ENCODE peak calls at places on chromosomes 6 and 20, in four cellular contexts. F, E, T and O are unnamed samples.

GRCh38 chr6:33384581-33385020 is 7.0 kb upstream of the KIFC1 start:
- DNase-seq in F (peak), E (no peak), T (peak), O (no peak)

GRCh38 chr20:42714298-42715141 is 475.2 kb downstream of the PTPRT start:
- DNase-seq in F (no peak), E (no peak), T (no peak), O (no peak)

GRCh38 chr20:63080811-63081210 is 74.0 kb upstream of the BHLHE23 start:
- DNase-seq in F (no peak), E (no peak), T (no peak), O (no peak)

GRCh38 chr6:134398453-134398852 is 80.5 kb upstream of the SGK1 start:
- DNase-seq in F (no peak), E (no peak), T (peak), O (no peak)

GRCh38 chr6:108966236-108966635 is 118.0 kb downstream of the ARMC2 start:
- DNase-seq in F (no peak), E (no peak), T (no peak), O (no peak)

GRCh38 chr6:167285077-167285770 is 5.9 kb upstream of the UNC93A start:
- DNase-seq in F (no peak), E (no peak), T (no peak), O (no peak)

GRCh38 chr6:16380220-16380809 is 141.9 kb downstream of the GMPR start:
- DNase-seq in F (no peak), E (no peak), T (no peak), O (no peak)

GRCh38 chr20:57283867-57284266 is 17.4 kb upstream of the BMP7 start:
- DNase-seq in F (no peak), E (no peak), T (no peak), O (no peak)

GRCh38 chr6:142118926-142119325 is 13.8 kb upstream of the GJE1 start:
- DNase-seq in F (no peak), E (no peak), T (peak), O (no peak)

GRCh38 chr20:24612799-24613775 is 143.7 kb downstream of the SYNDIG1 start:
- DNase-seq in F (no peak), E (no peak), T (peak), O (peak)

GRCh38 chr20:47099749-47100515 is 205.3 kb downstream of the EYA2 start:
- DNase-seq in F (no peak), E (no peak), T (peak), O (no peak)

GRCh38 chr6:169984181-169985120 is 233.0 kb downstream of the ERMARD start:
- DNase-seq in F (no peak), E (no peak), T (no peak), O (no peak)

GRCh38 chr20:57576002-57576401 is 15.1 kb downstream of the PCK1 start:
- DNase-seq in F (no peak), E (no peak), T (no peak), O (no peak)

GRCh38 chr6:7052441-7052936 is 55.3 kb upstream of the RREB1 start:
- DNase-seq in F (peak), E (no peak), T (peak), O (no peak)

GRCh38 chr6:134826889-134827737 is 122.8 kb downstream of the ALDH8A1 start:
- DNase-seq in F (peak), E (no peak), T (peak), O (no peak)

GRCh38 chr6:170025341-170026271 is 265.3 kb downstream of the DLL1 start:
- DNase-seq in F (peak), E (no peak), T (no peak), O (no peak)

GRCh38 chr20:59122377-59122932 is 41.2 kb upstream of the ZNF831 start:
- DNase-seq in F (no peak), E (no peak), T (no peak), O (no peak)

GRCh38 chr20:6348908-6349307 is 226.1 kb upstream of the FERMT1 start:
- DNase-seq in F (no peak), E (no peak), T (no peak), O (no peak)

GRCh38 chr20:24589381-24589780 is 120.0 kb downstream of the SYNDIG1 start:
- DNase-seq in F (no peak), E (no peak), T (no peak), O (no peak)

GRCh38 chr6:54697423-54697822 is 149.1 kb upstream of the FAM83B start:
- DNase-seq in F (peak), E (no peak), T (no peak), O (no peak)

GRCh38 chr6:125922322-125922860 is 34.2 kb upstream of the HINT3 start:
- DNase-seq in F (no peak), E (no peak), T (no peak), O (no peak)

GRCh38 chr20:57076202-57076651 is 190.2 kb downstream of the BMP7 start:
- DNase-seq in F (peak), E (no peak), T (peak), O (no peak)

GRCh38 chr6:153312633-153313032 is 181.6 kb upstream of the RGS17 start:
- DNase-seq in F (peak), E (no peak), T (peak), O (no peak)

GRCh38 chr6:166621114-166621540 is 5.9 kb downstream of the RPS6KA2 start:
- DNase-seq in F (no peak), E (no peak), T (no peak), O (no peak)

GRCh38 chr6:27503436-27504030 is 30.6 kb upstream of the ZNF184 start:
- DNase-seq in F (peak), E (peak), T (peak), O (peak)

GRCh38 chr6:143098054-143098673 is 37.5 kb downstream of the AIG1 start:
- DNase-seq in F (no peak), E (no peak), T (no peak), O (no peak)

GRCh38 chr6:159933077-159933476 is 35.8 kb upstream of the IGF2R start:
- DNase-seq in F (no peak), E (no peak), T (peak), O (no peak)

GRCh38 chr6:96391776-96392175 is 129.8 kb upstream of the UFL1 start:
- DNase-seq in F (no peak), E (no peak), T (no peak), O (no peak)

GRCh38 chr20:46512943-46513844 is at the start of gene ZNF334:
- DNase-seq in F (peak), E (no peak), T (peak), O (no peak)

GRCh38 chr6:44820366-44821158 is 433.1 kb downstream of the CDC5L start:
- DNase-seq in F (peak), E (no peak), T (peak), O (no peak)